ENCODE peak calls at places on chromosome 1, in four cellular contexts. One of them, this sample, is unnamed.

GRCh38 chr1:210626341-210626740 is 297.6 kb downstream of the HHAT start:
- DNase-seq in glutamatergic neuron: no peak
- DNase-seq in lung microvascular endothelial cell: no peak
- DNase-seq in effector memory CD8-positive, alpha-beta T cell: no peak
- DNase-seq in this sample: no peak

GRCh38 chr1:228867093-228867950 is 132.0 kb downstream of the RHOU start:
- DNase-seq in glutamatergic neuron: peak; percentile 82
- DNase-seq in lung microvascular endothelial cell: no peak
- DNase-seq in effector memory CD8-positive, alpha-beta T cell: no peak
- DNase-seq in this sample: peak; percentile 27

GRCh38 chr1:26913754-26914619 is at the start of gene NR0B2:
- DNase-seq in glutamatergic neuron: no peak
- DNase-seq in lung microvascular endothelial cell: no peak
- DNase-seq in effector memory CD8-positive, alpha-beta T cell: no peak
- DNase-seq in this sample: peak; percentile 81

GRCh38 chr1:202834771-202835547 is 24.2 kb downstream of the PCAT6 start:
- DNase-seq in glutamatergic neuron: no peak
- DNase-seq in lung microvascular endothelial cell: no peak
- DNase-seq in effector memory CD8-positive, alpha-beta T cell: no peak
- DNase-seq in this sample: no peak

GRCh38 chr1:49842596-49842995 is 181.2 kb downstream of the AGBL4 start:
- DNase-seq in glutamatergic neuron: no peak
- DNase-seq in lung microvascular endothelial cell: no peak
- DNase-seq in effector memory CD8-positive, alpha-beta T cell: no peak
- DNase-seq in this sample: no peak

GRCh38 chr1:224213438-224214119 is 30.5 kb downstream of the DEGS1 start:
- DNase-seq in glutamatergic neuron: no peak
- DNase-seq in lung microvascular endothelial cell: no peak
- DNase-seq in effector memory CD8-positive, alpha-beta T cell: no peak
- DNase-seq in this sample: no peak

GRCh38 chr1:109933856-109934711 is 23.4 kb downstream of the CSF1 start:
- DNase-seq in glutamatergic neuron: no peak
- DNase-seq in lung microvascular endothelial cell: peak; percentile 84
- DNase-seq in effector memory CD8-positive, alpha-beta T cell: no peak
- DNase-seq in this sample: no peak

GRCh38 chr1:57254006-57254405 is 169.9 kb downstream of the DAB1 start:
- DNase-seq in glutamatergic neuron: no peak
- DNase-seq in lung microvascular endothelial cell: no peak
- DNase-seq in effector memory CD8-positive, alpha-beta T cell: no peak
- DNase-seq in this sample: no peak

GRCh38 chr1:151238467-151238739 is 16.1 kb upstream of the PSMD4 start:
- DNase-seq in glutamatergic neuron: no peak
- DNase-seq in lung microvascular endothelial cell: peak; percentile 81
- DNase-seq in effector memory CD8-positive, alpha-beta T cell: no peak
- DNase-seq in this sample: no peak

GRCh38 chr1:25134801-25135585 is 97.3 kb downstream of the SYF2 start:
- DNase-seq in glutamatergic neuron: peak; percentile 44
- DNase-seq in lung microvascular endothelial cell: no peak
- DNase-seq in effector memory CD8-positive, alpha-beta T cell: no peak
- DNase-seq in this sample: no peak

GRCh38 chr1:105137543-105138444 is 1388.1 kb downstream of the AMY1C start:
- DNase-seq in glutamatergic neuron: peak; percentile 74
- DNase-seq in lung microvascular endothelial cell: no peak
- DNase-seq in effector memory CD8-positive, alpha-beta T cell: no peak
- DNase-seq in this sample: peak; percentile 58

GRCh38 chr1:91672601-91673161 is 172.0 kb downstream of the CDC7 start:
- DNase-seq in glutamatergic neuron: no peak
- DNase-seq in lung microvascular endothelial cell: peak; percentile 29
- DNase-seq in effector memory CD8-positive, alpha-beta T cell: no peak
- DNase-seq in this sample: no peak

GRCh38 chr1:94061513-94062443 is 59.2 kb downstream of the ABCA4 start:
- DNase-seq in glutamatergic neuron: peak; percentile 51
- DNase-seq in lung microvascular endothelial cell: peak; percentile 89
- DNase-seq in effector memory CD8-positive, alpha-beta T cell: peak; percentile 8
- DNase-seq in this sample: peak; percentile 72

GRCh38 chr1:201360486-201360885 is 17.0 kb downstream of the TNNT2 start:
- DNase-seq in glutamatergic neuron: peak; percentile 9
- DNase-seq in lung microvascular endothelial cell: no peak
- DNase-seq in effector memory CD8-positive, alpha-beta T cell: no peak
- DNase-seq in this sample: peak; percentile 28

GRCh38 chr1:203410117-203410900 is 59.4 kb upstream of the FMOD start:
- DNase-seq in glutamatergic neuron: no peak
- DNase-seq in lung microvascular endothelial cell: no peak
- DNase-seq in effector memory CD8-positive, alpha-beta T cell: no peak
- DNase-seq in this sample: no peak

This sample was measured in right cardiac atrium.